ENCODE peak calls at places on chromosomes 12 and 14, in nine cellular contexts. L is NCI-H1092 treated with DMSO at 0.1 percent for 48 hours; R is breast epithelium; K is NCI-H748 treated with DMSO at 0.1 percent for 48 hours; X is activated naive CD4-positive, alpha-beta T cell treated with anti-CD3 and anti-CD28 coated beads, Interleukin-2, amount 50 U/mL, for 72 hours; T is neural progenitor cell; H is Karpas-422; O is stromal cell of bone marrow; U is H7. C is an unnamed sample.
A peak's percentile ranks its signal among the peaks of the same experiment; 100 is the strongest.

GRCh38 chr12:48198619-48198973 is 4.5 kb downstream of the OR10AD1 start:
- DNase-seq in L (no peak), R (peak; percentile 44), K (no peak), X (no peak), T (no peak), H (no peak), O (no peak), U (no peak), C (no peak)

GRCh38 chr12:56884421-56884820 is 49.8 kb downstream of the SDR9C7 start:
- DNase-seq in L (no peak), R (no peak), K (no peak), X (no peak), T (no peak), H (peak; percentile 72), O (peak; percentile 48), U (no peak), C (no peak)

GRCh38 chr14:104341532-104342434 is 203.4 kb downstream of the KIF26A start:
- DNase-seq in L (no peak), R (no peak), K (no peak), X (no peak), T (peak; percentile 92), H (peak; percentile 84), O (no peak), U (peak; percentile 99), C (no peak)

GRCh38 chr12:55142896-55143870 is 17.0 kb downstream of the OR9K2 start:
- DNase-seq in L (peak; percentile 37), R (no peak), K (peak; percentile 63), X (no peak), T (peak; percentile 86), H (peak; percentile 81), O (peak; percentile 26), U (peak; percentile 21), C (peak; percentile 54)

GRCh38 chr14:78997811-78998210 is 827.6 kb downstream of the NRXN3 start:
- DNase-seq in L (peak; percentile 66), R (no peak), K (no peak), X (no peak), T (no peak), H (no peak), O (peak; percentile 12), U (no peak), C (no peak)

GRCh38 chr14:72688990-72689677 is 204.8 kb downstream of the DPF3 start:
- DNase-seq in L (no peak), R (no peak), K (no peak), X (no peak), T (peak; percentile 46), H (no peak), O (no peak), U (peak; percentile 49), C (no peak)

GRCh38 chr14:42617005-42617404 is 1010.3 kb downstream of the LRFN5 start:
- DNase-seq in L (no peak), R (no peak), K (no peak), X (no peak), T (no peak), H (no peak), O (no peak), U (no peak), C (no peak)

GRCh38 chr12:3197131-3197818 is 120.1 kb downstream of the TSPAN9 start:
- DNase-seq in L (no peak), R (no peak), K (no peak), X (no peak), T (no peak), H (no peak), O (no peak), U (no peak), C (no peak)

GRCh38 chr12:67355428-67356385 is 86.5 kb downstream of the CAND1 start:
- DNase-seq in L (peak; percentile 81), R (no peak), K (peak; percentile 38), X (no peak), T (peak; percentile 79), H (peak; percentile 90), O (peak; percentile 51), U (peak; percentile 26), C (peak; percentile 6)